ENCODE peak calls at places on chromosome 2, in nine cellular contexts. D is NT2/D1, Q is colonic mucosa, V is AG10803, T is HT1080, W is NAMALWA, U is retina, Y is esophagus squamous epithelium, M is lung. K is an unnamed sample.

GRCh38 chr2:101722878-101723277 is 25.4 kb downstream of the MAP4K4 start:
- DNase-seq in Q (no peak), U (no peak), D (no peak), M (no peak), W (no peak), V (no peak), T (no peak), Y (no peak), K (no peak)

GRCh38 chr2:215793747-215794595 is 219.4 kb downstream of the MREG start:
- DNase-seq in V (peak), Q (peak), W (no peak), D (no peak), T (peak), M (no peak), Y (no peak), U (no peak), K (no peak)

GRCh38 chr2:53422979-53423378 is 344.6 kb upstream of the CHAC2 start:
- DNase-seq in Y (no peak), M (peak), V (peak), T (peak), W (peak), D (peak), Q (peak), U (no peak), K (no peak)

GRCh38 chr2:106581755-106582430 is 94.7 kb downstream of the CD8B2 start:
- DNase-seq in W (no peak), U (no peak), T (peak), Y (no peak), V (peak), M (no peak), Q (peak), D (no peak), K (peak)

GRCh38 chr2:240369725-240370585 is 65.5 kb upstream of the GPC1 start:
- DNase-seq in T (peak), W (no peak), U (peak), D (no peak), Q (peak), Y (no peak), V (peak), M (peak), K (peak)

GRCh38 chr2:27191107-27191829 is 20.6 kb upstream of the ATRAID start:
- DNase-seq in T (peak), V (peak), Y (no peak), Q (peak), M (peak), U (peak), D (peak), W (peak), K (no peak)

GRCh38 chr2:231926180-231926741 is at the start of gene NPPC:
- DNase-seq in D (peak), Q (peak), Y (no peak), M (no peak), W (peak), V (peak), T (peak), U (peak), K (peak)

GRCh38 chr2:207014424-207014823 is 75.1 kb downstream of the CPO start:
- DNase-seq in Y (no peak), T (no peak), V (no peak), U (no peak), M (no peak), W (no peak), Q (no peak), D (no peak), K (no peak)

GRCh38 chr2:235492850-235493344 is 946 bp upstream of the AGAP1 start:
- DNase-seq in Y (no peak), D (no peak), M (no peak), Q (no peak), U (no peak), V (peak), T (no peak), W (no peak), K (no peak)

GRCh38 chr2:161115605-161116097 is 44.6 kb upstream of the TANK start:
- DNase-seq in M (no peak), U (no peak), W (no peak), Q (no peak), V (no peak), D (no peak), Y (no peak), T (no peak), K (no peak)

GRCh38 chr2:46632349-46632748 is 153.0 kb downstream of the TMEM247 start:
- DNase-seq in Q (no peak), V (peak), M (no peak), W (peak), D (peak), Y (no peak), T (peak), U (no peak), K (no peak)

GRCh38 chr2:43184339-43184895 is 42.0 kb downstream of the ZFP36L2 start:
- DNase-seq in V (peak), T (peak), U (no peak), D (no peak), W (no peak), Y (no peak), M (no peak), Q (peak), K (no peak)

GRCh38 chr2:193476171-193476800 is 1281.6 kb upstream of the TMEFF2 start:
- DNase-seq in M (no peak), Q (no peak), W (no peak), Y (no peak), D (no peak), V (no peak), T (peak), U (no peak), K (no peak)

GRCh38 chr2:153870308-153870707 is 1.4 kb upstream of the GALNT13 start:
- DNase-seq in T (peak), Y (no peak), W (no peak), U (no peak), V (no peak), D (no peak), Q (no peak), M (no peak), K (no peak)

GRCh38 chr2:644871-645270 is 32.3 kb downstream of the TMEM18 start:
- DNase-seq in Y (no peak), U (no peak), M (peak), D (no peak), T (no peak), V (no peak), W (no peak), Q (no peak), K (no peak)

GRCh38 chr2:220104871-220105351 is 477.5 kb downstream of the SLC4A3 start:
- DNase-seq in Y (no peak), W (peak), T (peak), V (peak), Q (no peak), M (no peak), U (peak), D (no peak), K (no peak)

GRCh38 chr2:162063899-162064298 is 10.1 kb downstream of the DPP4 start:
- DNase-seq in Y (no peak), Q (no peak), U (no peak), D (no peak), M (no peak), V (no peak), W (peak), T (no peak), K (no peak)

GRCh38 chr2:226002438-226002837 is 602.9 kb downstream of the NYAP2 start:
- DNase-seq in T (peak), V (peak), U (no peak), M (no peak), Q (no peak), Y (no peak), W (no peak), D (no peak), K (no peak)

GRCh38 chr2:98634406-98635092 is 26.2 kb downstream of the UNC50 start:
- DNase-seq in V (no peak), D (peak), U (no peak), M (no peak), Q (no peak), Y (no peak), T (peak), W (peak), K (no peak)

K was measured in frontal cortex.